ENCODE peak calls at places on chromosomes 13 and 19, in five cellular contexts. K, V, T, J and X are unnamed samples.

GRCh38 chr19:38616265-38616664 is 1.5 kb downstream of the MAP4K1 start:
- DNase-seq in V (no peak), K (no peak), T (no peak), J (no peak), X (no peak)

GRCh38 chr19:1263198-1263597 is 5.9 kb upstream of the CIRBP start:
- DNase-seq in J (no peak), V (no peak), K (no peak), T (no peak), X (no peak)

GRCh38 chr13:41246969-41247750 is 16.2 kb downstream of the MTRF1 start:
- DNase-seq in T (no peak), J (no peak), V (no peak), K (no peak), X (no peak)

GRCh38 chr13:113997845-113998751 is 24.2 kb upstream of the C13orf46 start:
- DNase-seq in J (peak; percentile 80), V (peak; percentile 26), T (no peak), K (peak; percentile 63), X (peak; percentile 15)

GRCh38 chr13:40983269-40983668 is 35.8 kb downstream of the ELF1 start:
- DNase-seq in T (no peak), J (no peak), V (no peak), K (no peak), X (no peak)

GRCh38 chr13:108621421-108621820 is 8.0 kb upstream of the MYO16 start:
- DNase-seq in K (no peak), T (no peak), J (no peak), V (no peak), X (no peak)

GRCh38 chr13:78239681-78240080 is 321.1 kb upstream of the EDNRB start:
- DNase-seq in K (no peak), J (peak; percentile 5), T (no peak), V (no peak), X (no peak)

GRCh38 chr13:33411312-33411711 is 125.8 kb upstream of the STARD13 start:
- DNase-seq in K (no peak), J (no peak), V (no peak), T (no peak), X (no peak)

GRCh38 chr19:32273483-32273882 is 71.9 kb upstream of the ZNF507 start:
- DNase-seq in V (no peak), K (no peak), J (no peak), T (no peak), X (no peak)

GRCh38 chr13:24150613-24151012 is 9.9 kb upstream of the SPATA13 start:
- DNase-seq in J (no peak), K (no peak), V (no peak), T (no peak), X (no peak)

GRCh38 chr19:15243236-15243957 is 11.1 kb upstream of the EPHX3 start:
- DNase-seq in K (no peak), J (no peak), T (no peak), V (no peak), X (no peak)